ENCODE peak calls at places on chromosomes 13 and 19, in eight cellular contexts. N, V, E, H, P, X, O and U are unnamed samples.

GRCh38 chr13:113096052-113096744 is 9.4 kb upstream of the F7 start:
- DNase-seq in X (no peak), N (no peak), P (no peak), O (no peak), V (no peak), E (no peak), H (no peak), U (no peak)

GRCh38 chr19:51108805-51109146 is 567 bp upstream of the CTU1 start:
- DNase-seq in O (no peak), E (no peak), H (no peak), X (no peak), P (no peak), N (no peak), V (no peak), U (no peak)

GRCh38 chr19:48867922-48868195 is 558 bp downstream of the PLEKHA4 start:
- DNase-seq in N (no peak), O (no peak), P (no peak), H (no peak), E (no peak), X (no peak), V (no peak), U (no peak)

GRCh38 chr13:55439450-55439849 is 1701.3 kb upstream of the PRR20A start:
- DNase-seq in E (peak; percentile 63), X (no peak), N (no peak), V (no peak), O (no peak), P (no peak), H (no peak), U (no peak)

GRCh38 chr19:13839938-13840750 is 36.8 kb upstream of the NANOS3 start:
- DNase-seq in E (no peak), V (no peak), H (peak; percentile 51), X (peak; percentile 65), O (peak; percentile 43), N (no peak), P (peak; percentile 34), U (peak; percentile 76)

GRCh38 chr13:29946093-29946492 is 95.7 kb upstream of the UBL3 start:
- DNase-seq in V (no peak), N (no peak), O (no peak), X (no peak), P (no peak), E (no peak), H (no peak), U (no peak)

GRCh38 chr13:112711528-112712265 is 21.9 kb downstream of the ATP11A start:
- DNase-seq in P (peak; percentile 99), E (peak; percentile 100), X (peak; percentile 77), N (peak; percentile 48), O (no peak), V (no peak), H (peak; percentile 95), U (peak; percentile 23)

GRCh38 chr13:31898383-31899071 is 133.0 kb upstream of the FRY start:
- DNase-seq in P (no peak), X (no peak), N (no peak), V (no peak), H (no peak), O (no peak), E (no peak), U (no peak)

GRCh38 chr13:25037057-25037813 is 58.7 kb upstream of the PABPC3 start:
- DNase-seq in X (no peak), V (no peak), H (peak; percentile 79), O (peak; percentile 43), E (peak; percentile 91), P (peak; percentile 74), N (no peak), U (peak; percentile 45)

GRCh38 chr19:4057913-4058695 is 8.6 kb downstream of the ZBTB7A start:
- DNase-seq in X (peak; percentile 84), V (no peak), H (no peak), O (no peak), P (peak; percentile 90), N (peak; percentile 79), E (peak; percentile 74), U (peak; percentile 72)

GRCh38 chr13:44719857-44720671 is 143.9 kb upstream of the TSC22D1 start:
- DNase-seq in O (no peak), N (no peak), X (no peak), P (peak; percentile 90), H (no peak), V (no peak), E (no peak), U (peak; percentile 66)

GRCh38 chr19:56594783-56595547 is at the start of gene ZNF71:
- DNase-seq in N (peak; percentile 58), P (peak; percentile 83), V (peak; percentile 41), H (peak; percentile 97), E (peak; percentile 93), X (peak; percentile 92), O (peak; percentile 89), U (peak; percentile 70)

GRCh38 chr19:24074720-24075119 is 12.3 kb upstream of the ZNF254 start:
- DNase-seq in O (no peak), P (peak; percentile 30), X (no peak), E (no peak), V (no peak), N (no peak), H (no peak), U (no peak)

GRCh38 chr13:98664047-98664446 is 87.1 kb upstream of the STK24 start:
- DNase-seq in P (peak; percentile 14), E (peak; percentile 24), N (no peak), X (no peak), O (peak; percentile 73), H (no peak), V (no peak), U (no peak)

GRCh38 chr19:50794074-50794777 is 4.0 kb downstream of the ACP4 start:
- DNase-seq in N (no peak), V (no peak), X (no peak), P (no peak), O (no peak), E (no peak), H (no peak), U (no peak)

GRCh38 chr13:29847501-29847983 is 2.9 kb downstream of the UBL3 start:
- DNase-seq in E (peak; percentile 32), H (no peak), P (peak; percentile 69), X (no peak), O (no peak), V (no peak), N (no peak), U (no peak)

GRCh38 chr13:23794267-23795161 is 94.7 kb downstream of the MIPEP start:
- DNase-seq in H (no peak), E (no peak), X (no peak), P (peak; percentile 53), N (no peak), V (no peak), O (no peak), U (no peak)